ENCODE peak calls at places on chromosomes 16 and 17, in seven cellular contexts. Y is esophagus squamous epithelium; T is RWPE1; Z is CD4-positive, alpha-beta T cell; G is neural progenitor cell; Q is effector memory CD4-positive, alpha-beta T cell; L is prostate gland. H is an unnamed sample.

GRCh38 chr16:25258856-25259179 is 1.2 kb upstream of the ZKSCAN2 start:
- DNase-seq in Y (no peak), Q (no peak), L (no peak), Z (no peak), G (no peak), T (no peak), H (no peak)

GRCh38 chr16:56695246-56695645 is 13.0 kb downstream of the MT1X start:
- DNase-seq in T (no peak), Q (no peak), Z (no peak), Y (no peak), G (no peak), L (no peak), H (no peak)

GRCh38 chr17:40345161-40346034 is 19.1 kb downstream of the GJD3 start:
- DNase-seq in Y (no peak), L (peak), Z (no peak), Q (no peak), G (peak), T (peak), H (peak)

GRCh38 chr16:21713549-21714368 is 50.0 kb downstream of the OTOA start:
- DNase-seq in L (no peak), Q (no peak), G (peak), Y (no peak), Z (no peak), T (no peak), H (no peak)

GRCh38 chr16:57472665-57473060 is 10.2 kb downstream of the POLR2C start:
- DNase-seq in L (no peak), Y (no peak), T (no peak), G (no peak), Z (no peak), Q (no peak), H (no peak)

GRCh38 chr17:59330314-59330942 is 1.0 kb upstream of the YPEL2 start:
- DNase-seq in Q (no peak), L (peak), Y (no peak), T (no peak), Z (no peak), G (peak), H (no peak)

GRCh38 chr17:75842411-75842810 is 1.8 kb downstream of the UNC13D start:
- DNase-seq in G (no peak), Z (no peak), Q (no peak), T (no peak), L (no peak), Y (no peak), H (no peak)

GRCh38 chr17:64177346-64178010 is 47.5 kb upstream of the ERN1 start:
- DNase-seq in Z (no peak), L (no peak), Y (no peak), T (no peak), G (no peak), Q (no peak), H (no peak)

GRCh38 chr16:27784351-27785306 is 234.7 kb downstream of the KATNIP start:
- DNase-seq in T (no peak), G (no peak), Z (no peak), Q (no peak), Y (no peak), L (no peak), H (no peak)

GRCh38 chr16:83998091-83998490 is 30.0 kb downstream of the NECAB2 start:
- DNase-seq in L (no peak), Z (no peak), Y (no peak), G (no peak), Q (no peak), T (no peak), H (no peak)

GRCh38 chr17:62755139-62755851 is 52.8 kb downstream of the MARCHF10 start:
- DNase-seq in Y (no peak), G (no peak), L (no peak), T (no peak), Q (no peak), Z (no peak), H (peak)

GRCh38 chr17:27677191-27677590 is 46.2 kb downstream of the LGALS9 start:
- DNase-seq in Y (no peak), L (no peak), T (no peak), Q (no peak), G (no peak), Z (no peak), H (no peak)

GRCh38 chr16:54076006-54076504 is 210.5 kb downstream of the IRX3 start:
- DNase-seq in Q (no peak), L (no peak), T (no peak), Z (no peak), G (no peak), Y (no peak), H (no peak)

GRCh38 chr17:62664336-62665120 is 37.1 kb downstream of the MRC2 start:
- DNase-seq in L (no peak), T (no peak), Q (no peak), Y (no peak), Z (no peak), G (no peak), H (no peak)

GRCh38 chr16:79593074-79593531 is 7.4 kb downstream of the MAF start:
- DNase-seq in L (no peak), Q (no peak), T (no peak), Y (no peak), G (no peak), Z (no peak), H (peak)

GRCh38 chr16:27775254-27775653 is 225.3 kb downstream of the KATNIP start:
- DNase-seq in G (no peak), T (no peak), Z (no peak), Q (no peak), L (no peak), Y (no peak), H (no peak)

GRCh38 chr16:82504811-82505210 is 122.0 kb upstream of the CDH13 start:
- DNase-seq in Y (no peak), G (no peak), L (no peak), Q (no peak), T (no peak), Z (no peak), H (no peak)

GRCh38 chr17:56679148-56679766 is 85.8 kb downstream of the NOG start:
- DNase-seq in L (no peak), Y (no peak), Q (no peak), Z (no peak), G (peak), T (peak), H (peak)

GRCh38 chr17:71503710-71504471 is 616.9 kb upstream of the SOX9 start:
- DNase-seq in Y (no peak), T (no peak), Q (no peak), L (no peak), Z (no peak), G (peak), H (peak)

GRCh38 chr16:53282975-53283946 is 151.0 kb upstream of the RBL2 start:
- DNase-seq in G (peak), T (peak), Q (no peak), Y (no peak), L (no peak), Z (no peak), H (peak)

GRCh38 chr17:27559996-27560481 is 70.9 kb upstream of the LGALS9 start:
- DNase-seq in Q (no peak), G (no peak), L (no peak), Y (no peak), T (peak), Z (no peak), H (peak)

GRCh38 chr16:58661199-58661830 is 23.3 kb downstream of the SLC38A7 start:
- DNase-seq in L (peak), G (peak), Q (no peak), Z (no peak), Y (no peak), T (peak), H (peak)

GRCh38 chr16:66458853-66459252 is 31.8 kb downstream of the BEAN1 start:
- DNase-seq in L (no peak), T (no peak), Y (no peak), Q (no peak), G (no peak), Z (no peak), H (no peak)

GRCh38 chr16:58638148-58639036 is 8.8 kb upstream of the CNOT1 start:
- DNase-seq in L (no peak), G (peak), Z (no peak), Y (no peak), T (peak), Q (no peak), H (peak)

GRCh38 chr17:65085397-65085796 is 28.9 kb upstream of the GNA13 start:
- DNase-seq in Z (no peak), Y (no peak), G (no peak), L (no peak), Q (no peak), T (no peak), H (no peak)

GRCh38 chr16:84774810-84775209 is 45.0 kb upstream of the CRISPLD2 start:
- DNase-seq in L (no peak), G (no peak), Y (no peak), Q (no peak), Z (no peak), T (peak), H (peak)

GRCh38 chr16:9422769-9423513 is 331.5 kb downstream of the HAPSTR1 start:
- DNase-seq in Z (no peak), Y (no peak), T (no peak), G (no peak), Q (no peak), L (no peak), H (no peak)

GRCh38 chr17:67636841-67637240 is 80.9 kb upstream of the NOL11 start:
- DNase-seq in G (no peak), Q (no peak), L (no peak), Y (no peak), Z (no peak), T (no peak), H (peak)

GRCh38 chr16:57807252-57807967 is 5.1 kb upstream of the KIFC3 start:
- DNase-seq in Z (no peak), G (no peak), Y (no peak), T (no peak), L (no peak), Q (no peak), H (no peak)

GRCh38 chr16:61014869-61015268 is 1021.4 kb downstream of the CDH8 start:
- DNase-seq in Y (no peak), Q (no peak), T (no peak), Z (no peak), L (no peak), G (no peak), H (no peak)

GRCh38 chr16:57167951-57168350 is 17.9 kb downstream of the PSME3IP1 start:
- DNase-seq in Z (no peak), T (peak), Q (no peak), Y (no peak), G (peak), L (peak), H (peak)

GRCh38 chr17:59707971-59708425 is 544 bp downstream of the VMP1 start:
- DNase-seq in Y (no peak), L (no peak), G (no peak), T (peak), Z (no peak), Q (no peak), H (no peak)

GRCh38 chr17:61404702-61405046 is 5.0 kb downstream of the TBX2 start:
- DNase-seq in Q (no peak), T (no peak), L (no peak), Z (no peak), G (no peak), Y (no peak), H (no peak)

GRCh38 chr16:11612110-11612981 is 25.6 kb upstream of the LITAF start:
- DNase-seq in Q (no peak), T (peak), G (no peak), Z (no peak), L (no peak), Y (no peak), H (no peak)

GRCh38 chr16:85330694-85331188 is 218.5 kb upstream of the CIBAR2 start:
- DNase-seq in T (peak), Z (no peak), L (peak), Y (no peak), G (peak), Q (no peak), H (peak)

GRCh38 chr17:1031711-1032110 is 34.8 kb downstream of the TIMM22 start:
- DNase-seq in G (peak), Q (no peak), Y (no peak), T (no peak), Z (no peak), L (peak), H (peak)

GRCh38 chr16:31201511-31202401 is 804 bp downstream of the PYCARD start:
- DNase-seq in T (peak), Q (peak), G (peak), L (no peak), Y (no peak), Z (peak), H (peak)

GRCh38 chr16:69563605-69564580 is 1.9 kb upstream of the NFAT5 start:
- DNase-seq in Y (no peak), L (no peak), G (peak), Q (no peak), T (peak), Z (peak), H (peak)

GRCh38 chr16:67052399-67052798 is 23.4 kb downstream of the CBFB start:
- DNase-seq in T (no peak), Q (no peak), Z (no peak), L (no peak), G (no peak), Y (no peak), H (no peak)

GRCh38 chr17:7849185-7850117 is 5.4 kb upstream of the TMEM88 start:
- DNase-seq in Z (no peak), T (no peak), L (no peak), Q (no peak), G (no peak), Y (no peak), H (no peak)

DNA sequence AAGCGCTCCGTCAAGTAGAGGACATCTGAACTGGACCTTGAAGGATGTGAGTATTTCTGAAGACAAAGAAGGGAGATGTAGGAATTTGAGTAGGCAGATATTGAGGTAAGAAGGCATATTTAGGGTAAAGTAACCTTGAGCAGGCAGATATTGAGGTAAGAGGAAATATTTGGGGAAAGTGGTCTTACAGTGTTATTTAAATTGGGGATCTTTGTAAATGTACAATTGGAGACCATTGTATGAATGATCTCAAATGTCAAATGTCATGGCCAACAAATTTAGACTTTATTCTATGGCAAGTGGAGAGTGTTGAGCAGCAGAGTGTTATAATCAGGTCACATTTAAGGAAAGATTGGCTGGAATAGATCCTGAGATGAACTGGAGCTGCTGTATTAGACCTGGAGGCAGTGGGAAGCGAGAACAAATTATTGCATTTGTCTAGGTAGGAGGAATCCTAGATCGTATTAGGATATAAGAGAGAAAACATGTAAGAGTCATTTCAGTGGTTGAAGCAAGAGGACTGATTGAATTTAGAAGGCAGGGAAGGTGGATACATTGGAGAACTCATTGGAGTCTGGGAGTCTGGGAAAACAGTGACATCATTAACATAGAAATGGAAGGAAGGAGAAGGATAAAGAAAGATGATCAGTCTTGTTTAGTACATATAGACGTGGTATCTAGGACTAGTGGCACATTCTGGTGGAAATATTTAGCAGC is 165.6 kb downstream of the MAP2K6 start:
- DNase-seq in T (no peak), G (no peak), Q (no peak), L (no peak), Y (no peak), Z (no peak), H (no peak)
- H3K27ac ChIP-seq in T (no peak), G (no peak), Q (no peak), L (no peak), Y (no peak), Z (no peak), H (no peak)

DNA sequence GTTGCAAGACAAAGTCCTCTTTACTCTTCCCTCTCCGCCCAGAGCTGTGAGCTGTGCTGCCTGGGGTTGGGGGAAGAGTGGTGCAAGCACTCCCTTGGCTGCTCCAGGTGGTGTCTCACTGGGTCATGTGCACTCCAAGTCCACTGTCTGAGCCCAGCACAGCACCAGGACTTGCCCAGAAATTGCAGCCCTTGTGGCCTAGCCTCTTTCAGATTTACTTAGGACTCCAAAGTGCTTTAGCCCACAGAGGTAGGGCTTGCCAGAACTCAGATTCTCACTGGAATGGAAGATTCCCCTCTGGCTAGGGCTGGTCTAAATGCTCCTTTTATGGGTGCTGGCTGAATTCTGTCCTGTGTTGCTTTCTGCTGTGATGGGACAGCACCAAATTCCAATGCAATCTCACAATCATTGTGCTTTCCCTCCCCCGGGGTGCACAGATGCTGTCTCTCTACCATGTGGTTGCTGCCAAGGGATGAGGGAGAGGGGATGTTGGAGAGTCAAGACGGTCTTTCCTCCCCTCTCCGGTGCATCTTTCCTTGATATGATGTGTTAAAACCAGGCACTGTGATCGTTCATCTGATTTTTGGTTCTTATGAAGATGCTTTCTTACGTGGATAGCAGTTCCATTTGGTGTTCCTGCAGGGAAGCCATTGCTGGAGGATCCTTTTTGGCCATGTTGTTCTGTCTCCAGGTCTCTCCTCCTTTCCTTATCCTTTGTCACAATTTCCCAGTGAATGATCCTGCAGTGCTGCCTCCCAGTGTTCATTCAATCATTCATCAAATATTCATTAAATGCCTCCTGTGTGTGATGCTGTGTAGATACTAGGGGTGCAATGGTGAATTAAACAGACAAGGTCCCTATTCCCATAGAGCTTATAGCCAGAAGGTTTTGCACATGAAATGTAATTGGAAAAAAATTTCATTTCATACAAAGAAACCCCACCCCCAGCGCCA is 216.3 kb downstream of the SPECC1 start:
- DNase-seq in Z (no peak), Y (no peak), T (no peak), G (no peak), L (no peak), Q (no peak), H (peak)
- H3K27ac ChIP-seq in Z (no peak), Y (no peak), T (peak), G (no peak), L (no peak), Q (no peak), H (no peak)

DNA sequence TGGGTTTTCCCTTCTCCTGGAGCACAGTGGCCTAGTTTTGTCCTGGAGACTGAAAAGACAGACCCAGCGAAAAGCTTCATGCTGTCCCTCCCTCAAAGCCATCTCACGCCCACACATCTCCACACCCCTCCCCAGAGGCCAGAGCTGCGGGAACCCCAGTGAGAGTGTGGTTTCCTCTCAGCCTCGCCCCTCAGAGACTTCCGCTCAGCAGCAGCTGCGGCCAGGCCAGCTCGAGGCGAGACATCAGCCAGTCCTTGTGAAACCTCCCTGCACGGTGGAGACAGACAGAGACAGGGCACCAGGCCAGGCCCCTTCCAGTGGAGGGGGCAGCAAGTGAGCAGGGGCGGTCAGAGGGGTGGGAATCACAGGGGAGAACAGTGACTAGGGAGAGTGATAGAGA is 77.0 kb upstream of the TNRC6C start:
- DNase-seq in Z (peak), G (no peak), T (no peak), Q (peak), L (peak), Y (peak), H (peak)
- H3K27ac ChIP-seq in Z (peak), G (no peak), T (no peak), Q (peak), L (no peak), Y (peak), H (no peak)

GRCh38 chr17:29918016-29918415 is 12.0 kb downstream of the SSH2 start:
- DNase-seq in Z (no peak), L (no peak), Y (no peak), Q (no peak), T (no peak), G (no peak), H (no peak)

GRCh38 chr17:29914819-29915537 is 15.1 kb downstream of the SSH2 start:
- DNase-seq in L (no peak), G (no peak), Z (no peak), Y (no peak), T (no peak), Q (no peak), H (no peak)

DNA sequence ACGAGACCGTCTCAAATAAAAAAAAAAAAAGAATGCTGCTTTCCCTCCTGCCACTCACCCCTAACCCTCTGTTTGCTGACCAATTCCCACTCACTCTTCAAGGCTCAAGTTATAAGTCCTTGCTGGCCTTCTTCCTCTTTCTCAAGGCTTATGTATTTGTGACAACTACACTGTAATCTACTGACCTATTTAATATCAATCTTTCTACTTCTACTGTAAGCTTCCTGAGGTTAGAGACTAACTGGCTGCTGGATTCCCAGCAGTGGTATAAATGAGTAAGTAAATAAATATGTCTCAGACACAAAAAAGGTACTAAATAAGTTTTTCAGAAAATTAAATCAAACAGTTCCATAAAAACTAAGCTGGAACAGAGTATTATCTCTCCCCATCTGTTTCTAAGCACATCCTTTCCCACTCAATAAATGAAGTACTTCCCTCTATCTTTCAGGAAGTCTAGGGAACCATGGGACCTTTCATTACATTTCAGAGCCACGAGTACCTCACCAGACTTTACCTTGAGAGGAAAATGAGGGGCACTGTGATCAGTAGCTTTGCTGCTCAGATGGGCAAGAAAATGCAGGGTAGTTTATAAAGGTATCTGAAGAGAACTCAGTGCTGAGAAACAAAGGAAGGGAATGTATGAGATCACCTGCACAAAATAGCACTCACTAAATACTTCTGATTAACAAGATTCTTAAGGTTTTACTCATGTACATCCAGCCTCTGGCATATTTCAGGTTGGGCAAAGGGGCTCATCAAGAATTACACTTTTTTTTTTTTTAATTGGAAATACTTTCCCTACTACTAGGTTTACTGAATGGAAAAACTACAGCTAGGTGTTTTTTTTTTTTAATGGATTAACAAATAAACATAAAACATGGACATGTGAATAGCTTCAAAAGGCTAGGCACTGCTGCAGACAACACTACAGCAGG is 10.8 kb downstream of the SSH2 start:
- DNase-seq in G (no peak), Y (no peak), Z (no peak), T (peak), L (no peak), Q (no peak), H (peak)
- H3K27ac ChIP-seq in G (no peak), Y (no peak), Z (no peak), T (peak), L (no peak), Q (no peak), H (no peak)